ENCODE peak calls at places on chromosomes 6 and 20, in seven cellular contexts. I is cardiac muscle cell; U is DND-41; K is upper lobe of right lung; L is astrocyte; O is NT2/D1; V is CD4-positive, CD25-positive, alpha-beta regulatory T cell. P is an unnamed sample.

GRCh38 chr20:22768266-22768665 is 183.9 kb upstream of the FOXA2 start:
- DNase-seq in U (no peak), V (no peak), I (no peak), L (no peak), O (no peak), K (no peak), P (no peak)

GRCh38 chr6:100088009-100088408 is 94.0 kb upstream of the MCHR2 start:
- DNase-seq in U (no peak), K (no peak), I (no peak), L (peak; percentile 84), O (no peak), V (no peak), P (no peak)

GRCh38 chr6:166500246-166500645 is 86.2 kb downstream of the RAMACL start:
- DNase-seq in U (no peak), L (no peak), K (no peak), O (no peak), V (no peak), I (no peak), P (no peak)

GRCh38 chr20:46458891-46459750 is 52.7 kb upstream of the ELMO2 start:
- DNase-seq in K (peak; percentile 75), O (peak; percentile 76), V (no peak), L (no peak), I (peak; percentile 77), U (no peak), P (no peak)

GRCh38 chr20:2820896-2821869 is 5.0 kb downstream of the TMEM239 start:
- DNase-seq in U (peak; percentile 4), I (no peak), V (no peak), L (no peak), K (peak; percentile 61), O (no peak), P (no peak)

GRCh38 chr6:149696904-149697303 is 21.0 kb downstream of the LATS1 start:
- DNase-seq in L (peak; percentile 58), K (no peak), I (no peak), O (no peak), V (no peak), U (no peak), P (no peak)

GRCh38 chr20:50267041-50267865 is 76.6 kb downstream of the CEBPB start:
- DNase-seq in O (no peak), V (no peak), U (no peak), L (peak; percentile 46), I (no peak), K (peak; percentile 90), P (no peak)

GRCh38 chr6:126077810-126078791 is 91.8 kb downstream of the TRMT11 start:
- DNase-seq in L (no peak), U (no peak), V (no peak), I (no peak), K (no peak), O (no peak), P (no peak)

GRCh38 chr6:108564178-108564577 is 3.5 kb downstream of the FOXO3 start:
- DNase-seq in I (no peak), L (peak; percentile 99), O (no peak), V (no peak), U (no peak), K (no peak), P (no peak)

GRCh38 chr6:20640181-20640580 is 105.9 kb downstream of the CDKAL1 start:
- DNase-seq in K (no peak), I (no peak), V (no peak), U (no peak), O (no peak), L (no peak), P (no peak)

GRCh38 chr6:81606965-81607381 is 145.5 kb downstream of the TENT5A start:
- DNase-seq in V (no peak), I (no peak), K (no peak), U (no peak), L (peak; percentile 81), O (no peak), P (no peak)

GRCh38 chr20:10637563-10637962 is 36.2 kb downstream of the JAG1 start:
- DNase-seq in I (no peak), U (no peak), L (no peak), V (no peak), K (no peak), O (peak; percentile 93), P (no peak)

DNA sequence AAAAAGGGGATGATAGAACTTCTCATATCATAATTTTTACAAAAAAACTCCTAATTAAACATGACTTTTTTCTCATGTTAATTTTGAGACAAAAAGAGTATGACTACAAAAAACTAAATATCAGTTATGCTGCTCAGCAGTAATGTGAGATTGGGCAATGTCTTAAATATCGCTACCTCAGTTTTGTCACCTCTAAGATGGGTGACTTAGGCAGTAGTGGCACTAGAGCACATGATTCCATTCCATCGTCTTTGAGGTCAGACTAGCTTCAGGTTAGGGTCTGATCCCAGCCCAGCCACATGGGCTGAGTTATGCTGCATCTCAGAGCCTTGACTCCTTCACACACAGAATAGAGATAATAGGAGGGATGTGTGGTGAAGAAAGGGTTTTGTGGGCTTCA is 11.0 kb downstream of the DCBLD1 start:
- DNase-seq in L (no peak), K (no peak), O (no peak), U (no peak), V (no peak), I (no peak), P (no peak)
- H3K4me1 ChIP-seq in L (peaks cover 66% of the 10 kb centered on the region), K (peaks cover 35% of the 10 kb centered on the region), O (no peaks in the 10 kb centered on the region), U (no peaks in the 10 kb centered on the region), V (no peaks in the 10 kb centered on the region), I (no peaks in the 10 kb centered on the region), P (no peaks in the 10 kb centered on the region)

DNA sequence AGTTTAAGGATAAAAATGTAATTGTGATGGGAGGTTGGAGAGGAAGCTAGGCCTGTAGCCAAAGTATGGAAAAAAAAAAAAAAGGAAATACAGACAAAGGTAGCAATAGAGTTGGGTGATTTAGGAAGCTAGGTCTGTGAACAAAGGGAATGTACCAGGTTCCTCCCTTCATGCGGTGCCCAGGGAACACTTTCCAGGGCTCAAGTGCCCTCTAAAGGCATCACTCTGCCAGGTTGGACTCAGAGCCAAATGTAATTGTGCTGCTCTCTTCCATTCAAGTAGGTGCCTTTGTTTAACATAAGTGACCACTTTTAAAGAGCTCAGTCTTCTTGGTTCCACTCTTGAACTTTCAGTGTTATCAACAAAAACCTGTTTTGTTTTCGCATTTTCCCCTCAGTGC is 159.7 kb upstream of the AHI1 start:
- DNase-seq in O (no peak), L (no peak), V (no peak), U (no peak), K (no peak), I (no peak), P (no peak)
- H3K4me1 ChIP-seq in O (no peaks in the 10 kb centered on the region), L (no peaks in the 10 kb centered on the region), V (no peaks in the 10 kb centered on the region), U (no peaks in the 10 kb centered on the region), K (no peaks in the 10 kb centered on the region), I (no peaks in the 10 kb centered on the region), P (no peaks in the 10 kb centered on the region)

DNA sequence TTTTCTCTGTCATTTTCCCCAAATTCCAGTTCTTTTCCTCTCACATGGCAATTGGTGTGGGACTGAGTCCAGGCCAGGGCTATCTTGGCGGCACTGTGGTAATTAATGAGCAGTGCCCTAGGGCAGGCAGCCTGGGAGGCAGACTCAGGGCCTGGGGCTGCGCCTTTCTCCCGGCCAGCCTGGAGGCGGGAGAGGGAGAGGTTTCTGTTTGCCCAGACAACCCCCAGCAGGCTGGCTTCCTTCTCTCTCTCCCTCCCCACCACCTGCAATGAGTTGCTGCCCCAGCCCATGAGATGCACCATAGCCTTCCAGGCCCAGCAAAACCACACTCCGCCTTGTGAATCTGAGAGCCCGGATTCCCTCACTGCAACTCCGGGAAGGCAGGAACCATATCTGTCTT is 15.1 kb upstream of the CCDC167 start:
- DNase-seq in O (no peak), I (no peak), K (no peak), V (no peak), U (peak; percentile 24), L (no peak), P (no peak)
- H3K4me1 ChIP-seq in O (peaks cover 32% of the 10 kb centered on the region), I (peaks cover 7% of the 10 kb centered on the region), K (no peaks in the 10 kb centered on the region), V (peaks cover 75% of the 10 kb centered on the region), U (peaks cover 43% of the 10 kb centered on the region), L (peaks cover 10% of the 10 kb centered on the region), P (peaks cover 3% of the 10 kb centered on the region)

DNA sequence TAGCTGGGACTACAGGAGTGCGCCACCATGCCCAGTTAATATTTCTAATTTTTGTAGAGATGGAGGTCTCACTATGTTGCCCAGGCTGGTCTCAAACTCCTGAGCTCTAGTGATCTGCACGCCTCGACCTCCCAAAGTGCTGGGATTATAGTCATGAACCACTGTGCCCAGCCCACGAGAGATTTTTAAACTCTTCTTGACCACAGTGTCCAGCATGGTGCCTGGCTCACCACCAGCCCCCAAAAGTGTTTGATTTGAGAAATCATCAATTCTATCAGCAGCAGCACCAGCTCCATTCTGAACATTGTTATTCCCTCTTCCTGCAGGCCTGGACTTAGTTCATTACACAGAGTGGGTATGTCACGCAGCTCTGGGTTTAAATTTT is 2.4 kb upstream of the TGM2 start:
- DNase-seq in I (no peak), O (no peak), V (no peak), L (no peak), K (peak; percentile 17), U (no peak), P (no peak)
- H3K4me1 ChIP-seq in I (peaks cover 17% of the 10 kb centered on the region), O (peaks cover 13% of the 10 kb centered on the region), V (no peaks in the 10 kb centered on the region), L (peaks cover 63% of the 10 kb centered on the region), K (peaks cover 43% of the 10 kb centered on the region), U (no peaks in the 10 kb centered on the region), P (peaks cover 4% of the 10 kb centered on the region)

GRCh38 chr6:31173406-31173805 is 2.9 kb upstream of the POU5F1 start:
- DNase-seq in O (no peak), K (no peak), V (no peak), I (no peak), L (no peak), U (no peak), P (no peak)

GRCh38 chr6:31178143-31179041 is 7.9 kb upstream of the POU5F1 start:
- DNase-seq in I (no peak), U (no peak), O (no peak), L (no peak), K (no peak), V (no peak), P (no peak)

GRCh38 chr6:31172973-31173384 is 2.5 kb upstream of the POU5F1 start:
- DNase-seq in K (no peak), L (no peak), V (no peak), U (no peak), I (peak; percentile 20), O (peak; percentile 94), P (no peak)

GRCh38 chr6:31174378-31174777 is 3.9 kb upstream of the POU5F1 start:
- DNase-seq in U (no peak), V (no peak), O (no peak), I (no peak), L (no peak), K (no peak), P (no peak)

DNA sequence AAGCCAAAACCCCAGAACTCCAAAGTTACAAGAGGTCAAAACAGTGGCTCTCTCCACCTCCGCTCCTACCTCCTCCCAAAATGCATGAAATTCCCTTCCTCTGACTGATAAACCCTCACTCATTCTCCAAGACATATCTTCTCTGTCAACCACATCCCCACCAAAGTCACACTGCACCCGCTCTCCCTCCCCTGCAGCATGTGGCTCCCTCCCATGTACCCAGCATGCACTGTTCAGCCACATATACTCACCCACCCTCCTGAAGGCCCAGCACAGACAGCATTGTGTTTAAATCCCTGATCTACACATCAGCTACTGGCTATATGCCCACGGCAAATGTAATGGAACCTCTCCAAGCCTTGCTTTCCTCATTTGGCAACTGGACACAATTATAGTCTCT is 5.5 kb upstream of the POU5F1 start:
- DNase-seq in L (peak; percentile 34), I (no peak), U (peak; percentile 31), K (no peak), V (no peak), O (no peak), P (no peak)
- H3K4me1 ChIP-seq in L (no peaks in the 10 kb centered on the region), I (no peaks in the 10 kb centered on the region), U (peaks cover 3% of the 10 kb centered on the region), K (peaks cover 3% of the 10 kb centered on the region), V (peaks cover 8% of the 10 kb centered on the region), O (peaks cover 13% of the 10 kb centered on the region), P (no peaks in the 10 kb centered on the region)

P was measured in Karpas-422.